ENCODE peak calls at places on chromosomes 12 and 14, in six cellular contexts. H is astrocyte; X is CD8-positive, alpha-beta T cell; F is heart left ventricle; C is neuronal stem cell; J is left ventricle myocardium inferior. M is an unnamed sample.

GRCh38 chr14:36479344-36479743 is 40.7 kb downstream of the NKX2-1 start:
- DNase-seq in H (no peak), X (no peak), F (no peak), C (no peak), J (no peak), M (no peak)

GRCh38 chr12:25151476-25151875 is 43.5 kb downstream of the DNAI7 start:
- DNase-seq in H (peak; percentile 98), X (no peak), F (peak; percentile 46), C (no peak), J (peak; percentile 32), M (no peak)

GRCh38 chr12:3107071-3107583 is 29.9 kb downstream of the TSPAN9 start:
- DNase-seq in H (peak; percentile 77), X (no peak), F (no peak), C (no peak), J (no peak), M (no peak)

GRCh38 chr12:1474059-1474537 is 120.3 kb downstream of the FBXL14 start:
- DNase-seq in H (peak; percentile 99), X (no peak), F (no peak), C (peak; percentile 21), J (no peak), M (no peak)

GRCh38 chr12:53224897-53225634 is 6.9 kb downstream of the RARG start:
- DNase-seq in H (peak; percentile 27), X (no peak), F (no peak), C (no peak), J (no peak), M (no peak)

GRCh38 chr12:101698782-101699347 is 1.4 kb downstream of the CHPT1 start:
- DNase-seq in H (peak; percentile 13), X (no peak), F (no peak), C (no peak), J (no peak), M (no peak)

GRCh38 chr12:123912415-123913385 is 59.9 kb downstream of the CCDC92 start:
- DNase-seq in H (no peak), X (no peak), F (no peak), C (no peak), J (no peak), M (no peak)

GRCh38 chr12:64180951-64181350 is 41.1 kb downstream of the KICS2 start:
- DNase-seq in H (peak; percentile 72), X (no peak), F (no peak), C (no peak), J (no peak), M (no peak)

GRCh38 chr14:32932921-32933622 is 5.6 kb upstream of the NPAS3 start:
- DNase-seq in H (no peak), X (no peak), F (no peak), C (peak; percentile 45), J (peak; percentile 27), M (no peak)

GRCh38 chr14:61355892-61356325 is 34.5 kb downstream of the PRKCH start:
- DNase-seq in H (peak; percentile 22), X (no peak), F (peak; percentile 52), C (no peak), J (peak; percentile 31), M (peak; percentile 31)

GRCh38 chr12:45468751-45469615 is 253.1 kb downstream of the ANO6 start:
- DNase-seq in H (no peak), X (no peak), F (no peak), C (no peak), J (no peak), M (no peak)

GRCh38 chr12:12492547-12492946 is 70.1 kb downstream of the DUSP16 start:
- DNase-seq in H (no peak), X (no peak), F (no peak), C (no peak), J (no peak), M (no peak)

GRCh38 chr14:99410019-99410418 is 70.6 kb downstream of the SETD3 start:
- DNase-seq in H (no peak), X (no peak), F (no peak), C (no peak), J (no peak), M (no peak)
- H3K4me1 ChIP-seq in H (peaks cover 6% of the 10 kb centered on the region), X (no peaks in the 10 kb centered on the region), F (no peaks in the 10 kb centered on the region), C (peaks cover 17% of the 10 kb centered on the region), J (no peaks in the 10 kb centered on the region), M (peaks cover 13% of the 10 kb centered on the region)

GRCh38 chr12:130468700-130469245 is 131.1 kb downstream of the PIWIL1 start:
- DNase-seq in H (no peak), X (no peak), F (no peak), C (no peak), J (no peak), M (no peak)

GRCh38 chr12:130465626-130466025 is 127.9 kb downstream of the PIWIL1 start:
- DNase-seq in H (no peak), X (no peak), F (no peak), C (no peak), J (no peak), M (no peak)

GRCh38 chr12:130465046-130465445 is 127.4 kb downstream of the PIWIL1 start:
- DNase-seq in H (no peak), X (no peak), F (no peak), C (no peak), J (no peak), M (no peak)

GRCh38 chr12:130470969-130471368 is 133.3 kb downstream of the PIWIL1 start:
- DNase-seq in H (no peak), X (no peak), F (no peak), C (no peak), J (no peak), M (no peak)

DNA sequence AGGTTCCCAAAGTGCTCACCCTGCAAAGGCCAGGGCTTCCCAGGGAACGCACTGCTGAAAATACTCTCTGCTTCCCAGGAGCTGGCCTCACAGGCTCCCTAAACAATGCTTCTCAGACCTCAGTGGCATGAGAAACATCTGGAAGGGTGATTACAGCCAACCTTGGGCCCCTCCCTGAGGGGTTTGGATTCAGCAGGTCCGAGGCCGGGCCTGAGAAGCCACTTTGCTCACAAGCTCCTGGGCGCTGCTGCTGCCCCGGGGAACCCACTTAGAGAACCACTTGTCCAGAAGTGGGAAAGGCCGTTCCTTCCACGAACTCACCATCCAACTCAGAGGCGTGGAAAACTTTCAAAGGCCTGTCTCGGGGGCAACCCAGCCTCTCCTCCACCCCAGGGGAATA is 130.5 kb downstream of the PIWIL1 start:
- DNase-seq in H (no peak), X (no peak), F (no peak), C (no peak), J (no peak), M (no peak)
- H3K4me3 ChIP-seq in H (no peak overlapping the region), X (no peak overlapping the region), F (no peak overlapping the region), C (no peak overlapping the region), J (no peak overlapping the region), M (no peak overlapping the region)

GRCh38 chr12:105330283-105330937 is at the start of gene C12orf75:
- DNase-seq in H (peak; percentile 62), X (peak; percentile 52), F (peak; percentile 75), C (peak; percentile 74), J (peak; percentile 56), M (no peak)

GRCh38 chr12:105332925-105333324 is 2.4 kb downstream of the C12orf75 start:
- DNase-seq in H (no peak), X (no peak), F (no peak), C (no peak), J (no peak), M (no peak)

GRCh38 chr12:105331805-105332251 is 1.3 kb downstream of the C12orf75 start:
- DNase-seq in H (no peak), X (no peak), F (no peak), C (no peak), J (no peak), M (no peak)

GRCh38 chr12:105330938-105331804 is 680 bp downstream of the C12orf75 start:
- DNase-seq in H (no peak), X (no peak), F (peak; percentile 21), C (no peak), J (no peak), M (no peak)

DNA sequence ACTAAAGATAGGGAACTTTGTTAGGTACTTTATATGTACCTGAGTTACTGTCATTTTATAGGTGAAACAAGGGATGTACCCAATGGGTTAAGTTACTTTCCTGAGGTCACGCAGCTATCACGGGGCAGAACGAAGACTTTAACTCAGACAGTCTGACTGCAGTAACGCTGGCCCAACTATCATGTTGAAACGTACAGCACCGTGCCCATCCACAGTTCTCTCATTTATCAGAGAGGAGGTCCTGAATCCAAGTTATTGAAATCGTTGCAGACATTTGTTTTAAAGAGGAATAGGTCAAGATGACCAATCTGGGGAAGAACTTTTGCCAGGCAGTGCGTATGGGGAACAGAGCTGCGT is 587 bp upstream of the C12orf75 start:
- DNase-seq in H (no peak), X (no peak), F (no peak), C (no peak), J (no peak), M (no peak)
- H3K4me1 ChIP-seq in H (peaks cover 45% of the 10 kb centered on the region), X (peaks cover 26% of the 10 kb centered on the region), F (no peaks in the 10 kb centered on the region), C (peaks cover 14% of the 10 kb centered on the region), J (peaks cover 13% of the 10 kb centered on the region), M (peaks cover 1% of the 10 kb centered on the region)

GRCh38 chr14:105394714-105395537 is 3.4 kb upstream of the TEX22 start:
- DNase-seq in H (no peak), X (no peak), F (no peak), C (no peak), J (no peak), M (no peak)

GRCh38 chr14:105398044-105398725 is at the start of gene TEX22:
- DNase-seq in H (peak; percentile 45), X (peak; percentile 73), F (peak; percentile 95), C (peak; percentile 39), J (peak; percentile 93), M (peak; percentile 52)

GRCh38 chr14:105397350-105397931 is 897 bp upstream of the TEX22 start:
- DNase-seq in H (no peak), X (no peak), F (peak; percentile 18), C (no peak), J (peak; percentile 17), M (no peak)

GRCh38 chr14:105393151-105393550 is 5.2 kb upstream of the TEX22 start:
- DNase-seq in H (no peak), X (no peak), F (no peak), C (no peak), J (peak; percentile 14), M (no peak)

DNA sequence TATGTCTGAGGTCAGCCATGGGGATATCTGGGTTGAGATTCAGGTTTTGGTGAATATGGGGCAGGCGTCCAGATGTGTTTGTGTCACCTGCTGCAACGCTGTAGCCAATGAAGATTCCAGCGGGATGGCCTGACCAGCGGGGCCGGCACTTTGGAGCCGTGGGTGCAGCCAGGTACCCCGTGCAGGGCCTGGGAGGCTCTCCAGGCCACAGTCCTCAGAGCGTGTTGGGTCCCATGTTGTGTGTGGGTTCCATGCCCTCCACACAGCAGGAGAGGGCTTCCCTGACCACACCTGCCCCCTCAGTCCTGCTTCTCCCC is 2.8 kb upstream of the TEX22 start:
- DNase-seq in H (no peak), X (no peak), F (no peak), C (no peak), J (no peak), M (no peak)
- H3K4me3 ChIP-seq in H (no peak overlapping the region), X (no peak overlapping the region), F (no peak overlapping the region), C (no peak overlapping the region), J (no peak overlapping the region), M (no peak overlapping the region)

GRCh38 chr14:79357307-79357706 is 854.0 kb downstream of the DIO2 start:
- DNase-seq in H (no peak), X (no peak), F (no peak), C (no peak), J (no peak), M (no peak)

GRCh38 chr14:79354336-79354735 is 857.0 kb downstream of the DIO2 start:
- DNase-seq in H (no peak), X (no peak), F (no peak), C (no peak), J (no peak), M (no peak)

GRCh38 chr14:79352026-79352425 is 859.3 kb downstream of the DIO2 start:
- DNase-seq in H (no peak), X (no peak), F (no peak), C (no peak), J (no peak), M (no peak)

GRCh38 chr14:79356040-79356439 is 855.3 kb downstream of the DIO2 start:
- DNase-seq in H (peak; percentile 16), X (no peak), F (no peak), C (peak; percentile 49), J (no peak), M (no peak)
- H3K4me1 ChIP-seq in H (no peaks in the 10 kb centered on the region), X (no peaks in the 10 kb centered on the region), F (no peaks in the 10 kb centered on the region), C (peaks cover 7% of the 10 kb centered on the region), J (no peaks in the 10 kb centered on the region), M (no peaks in the 10 kb centered on the region)

M was measured in iPS DF 6.9.